ENCODE peak calls at places on chromosomes 13 and 19, in eight cellular contexts. A is fibroblast of pulmonary artery, T is SK-N-SH, J is endothelial cell, L is transverse colon, F is AG10803, H is mesothelial cell of epicardium, G is cardiac muscle cell. N is an unnamed sample.

GRCh38 chr19:18203408-18203862 is 407 bp downstream of the RAB3A start:
- DNase-seq in A (no peak), T (peak; percentile 69), J (peak; percentile 18), L (peak; percentile 58), F (no peak), H (no peak), G (no peak), N (peak; percentile 26)

GRCh38 chr13:50474094-50474654 is 369.3 kb downstream of the DLEU7 start:
- DNase-seq in A (no peak), T (no peak), J (no peak), L (no peak), F (no peak), H (no peak), G (no peak), N (no peak)

GRCh38 chr13:32515246-32515645 is 23.3 kb downstream of the N4BP2L2 start:
- DNase-seq in A (no peak), T (no peak), J (no peak), L (no peak), F (no peak), H (no peak), G (no peak), N (no peak)

GRCh38 chr13:97005631-97006262 is 11.5 kb upstream of the OXGR1 start:
- DNase-seq in A (peak; percentile 59), T (no peak), J (no peak), L (no peak), F (peak; percentile 67), H (no peak), G (no peak), N (no peak)

GRCh38 chr13:23723463-23723862 is 153.3 kb downstream of the TNFRSF19 start:
- DNase-seq in A (peak; percentile 39), T (no peak), J (no peak), L (no peak), F (peak; percentile 68), H (no peak), G (no peak), N (no peak)

GRCh38 chr19:1232652-1233360 is 5.0 kb downstream of the CBARP start:
- DNase-seq in A (peak; percentile 69), T (no peak), J (no peak), L (no peak), F (no peak), H (no peak), G (no peak), N (no peak)

GRCh38 chr13:74883834-74884233 is 598.1 kb downstream of the TBC1D4 start:
- DNase-seq in A (no peak), T (no peak), J (no peak), L (no peak), F (no peak), H (no peak), G (no peak), N (no peak)

GRCh38 chr13:113781571-113781970 is 22.5 kb downstream of the TMEM255B start:
- DNase-seq in A (no peak), T (no peak), J (no peak), L (no peak), F (no peak), H (no peak), G (no peak), N (no peak)

GRCh38 chr19:21092107-21092506 is 10.1 kb downstream of the ZNF714 start:
- DNase-seq in A (peak; percentile 54), T (no peak), J (no peak), L (no peak), F (peak; percentile 61), H (no peak), G (no peak), N (no peak)

GRCh38 chr19:3359850-3360493 is 6.4 kb upstream of the NFIC start:
- DNase-seq in A (no peak), T (peak; percentile 87), J (no peak), L (no peak), F (no peak), H (no peak), G (peak; percentile 77), N (no peak)

GRCh38 chr19:50820549-50821247 is 2.9 kb downstream of the KLK1 start:
- DNase-seq in A (no peak), T (no peak), J (no peak), L (peak; percentile 85), F (no peak), H (no peak), G (no peak), N (no peak)

GRCh38 chr13:71968025-71968424 is 101.0 kb upstream of the DACH1 start:
- DNase-seq in A (peak; percentile 34), T (no peak), J (peak; percentile 14), L (no peak), F (no peak), H (no peak), G (no peak), N (no peak)

GRCh38 chr19:15840833-15841232 is 25.4 kb upstream of the OR10H1 start:
- DNase-seq in A (no peak), T (no peak), J (no peak), L (no peak), F (no peak), H (no peak), G (no peak), N (no peak)

GRCh38 chr13:74210693-74211393 is 76.6 kb upstream of the KLF12 start:
- DNase-seq in A (peak; percentile 96), T (peak; percentile 25), J (no peak), L (no peak), F (peak; percentile 99), H (no peak), G (peak; percentile 35), N (no peak)

GRCh38 chr13:81487151-81487550 is 1146.2 kb upstream of the SPRY2 start:
- DNase-seq in A (peak; percentile 9), T (peak; percentile 1), J (peak; percentile 53), L (no peak), F (no peak), H (no peak), G (peak; percentile 68), N (no peak)

GRCh38 chr19:5691205-5691929 is 1.3 kb downstream of the RPL36 start:
- DNase-seq in A (peak; percentile 73), T (peak; percentile 67), J (no peak), L (peak; percentile 78), F (peak; percentile 55), H (no peak), G (no peak), N (no peak)

GRCh38 chr13:112790735-112791641 is 101.2 kb downstream of the ATP11A start:
- DNase-seq in A (peak; percentile 18), T (no peak), J (no peak), L (no peak), F (no peak), H (no peak), G (no peak), N (no peak)

GRCh38 chr19:44808463-44809371 is at the start of gene BCAM:
- DNase-seq in A (peak; percentile 67), T (peak; percentile 97), J (peak; percentile 58), L (peak; percentile 70), F (peak; percentile 41), H (peak; percentile 77), G (peak; percentile 93), N (no peak)

GRCh38 chr13:23674795-23675640 is 104.8 kb downstream of the TNFRSF19 start:
- DNase-seq in A (peak; percentile 83), T (no peak), J (no peak), L (no peak), F (peak; percentile 71), H (no peak), G (no peak), N (no peak)

GRCh38 chr13:105213512-105213911 is 1322.0 kb downstream of the EFNB2 start:
- DNase-seq in A (no peak), T (no peak), J (no peak), L (no peak), F (no peak), H (no peak), G (no peak), N (no peak)

GRCh38 chr19:6811906-6812305 is 39.4 kb downstream of the VAV1 start:
- DNase-seq in A (peak; percentile 83), T (peak; percentile 73), J (no peak), L (no peak), F (peak; percentile 55), H (no peak), G (no peak), N (no peak)

GRCh38 chr13:110092869-110093268 is 214.1 kb downstream of the COL4A1 start:
- DNase-seq in A (peak; percentile 67), T (no peak), J (no peak), L (no peak), F (no peak), H (no peak), G (no peak), N (no peak)

GRCh38 chr19:11766597-11767591 is at the start of gene ZNF441:
- DNase-seq in A (peak; percentile 95), T (peak; percentile 96), J (no peak), L (peak; percentile 99), F (peak; percentile 93), H (peak; percentile 91), G (peak; percentile 99), N (peak; percentile 92)

GRCh38 chr13:29754486-29754806 is 96.0 kb downstream of the UBL3 start:
- DNase-seq in A (peak; percentile 39), T (no peak), J (no peak), L (no peak), F (peak; percentile 47), H (no peak), G (no peak), N (no peak)

GRCh38 chr13:44048326-44048725 is 168.6 kb downstream of the LACC1 start:
- DNase-seq in A (peak; percentile 24), T (no peak), J (no peak), L (no peak), F (no peak), H (no peak), G (no peak), N (no peak)
- TF ChIP-seq CTCF in A (peak; percentile 25), T (peak; percentile 55), J (no peak), L (no peak), F (peak; percentile 38), H (no peak), G (peak; percentile 21), N (no peak)

GRCh38 chr13:44842158-44842557 is 147.1 kb downstream of the NUFIP1 start:
- DNase-seq in A (peak; percentile 58), T (no peak), J (no peak), L (no peak), F (peak; percentile 56), H (no peak), G (no peak), N (no peak)
- TF ChIP-seq CTCF in A (no peak), T (no peak), J (no peak), L (no peak), F (no peak), H (no peak), G (no peak), N (no peak)

GRCh38 chr13:60990032-60990733 is 425.5 kb downstream of the PCDH20 start:
- DNase-seq in A (no peak), T (no peak), J (peak; percentile 11), L (no peak), F (no peak), H (no peak), G (no peak), N (no peak)
- TF ChIP-seq CTCF in A (no peak), T (no peak), J (no peak), L (no peak), F (no peak), H (no peak), G (no peak), N (no peak)

DNA sequence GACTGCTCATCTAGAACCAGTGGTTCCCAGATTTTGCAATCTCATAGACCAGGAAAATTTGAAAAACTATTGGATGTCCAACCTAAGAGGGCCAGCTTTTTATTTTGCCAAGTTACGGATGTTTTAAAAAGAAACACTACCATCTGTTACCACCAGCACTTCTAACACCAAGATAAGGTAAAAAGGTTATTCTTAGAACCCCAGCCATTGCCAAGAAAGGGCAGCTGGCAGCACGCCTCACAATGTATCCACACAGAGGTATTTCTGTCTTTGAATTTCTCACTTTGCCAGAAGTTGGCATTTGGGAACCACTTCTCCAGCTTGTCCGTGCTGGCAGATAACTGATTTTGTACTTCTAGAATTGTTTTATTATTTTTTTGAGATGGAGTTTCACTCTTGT is 28.7 kb downstream of the CAPN12 start:
- DNase-seq in A (no peak), T (no peak), J (no peak), L (no peak), F (no peak), H (no peak), G (no peak), N (no peak)
- TF ChIP-seq CTCF in A (no peak), T (no peak), J (no peak), L (no peak), F (no peak), H (no peak), G (no peak), N (no peak)